ENCODE peak calls at places on chromosome 9, in six cellular contexts. One of them, this sample, is unnamed.

GRCh38 chr9:4086119-4087088 is 213.5 kb downstream of the GLIS3 start:
- DNase-seq in skeletal muscle cell: peak; percentile 47
- DNase-seq in cardiac fibroblast: peak; percentile 52
- DNase-seq in transverse colon: no peak
- DNase-seq in islet precursor cell: no peak
- DNase-seq in stimulated activated CD4-positive, alpha-beta T cell treated with anti-CD3 and anti-CD28 coated beads, Interleukin-2, amount 100 ng/mL, for 48 hours: no peak
- DNase-seq in this sample: no peak

GRCh38 chr9:71680189-71680983 is 87.9 kb downstream of the CEMIP2 start:
- DNase-seq in skeletal muscle cell: no peak
- DNase-seq in cardiac fibroblast: peak; percentile 68
- DNase-seq in transverse colon: no peak
- DNase-seq in islet precursor cell: peak; percentile 73
- DNase-seq in stimulated activated CD4-positive, alpha-beta T cell treated with anti-CD3 and anti-CD28 coated beads, Interleukin-2, amount 100 ng/mL, for 48 hours: no peak
- DNase-seq in this sample: no peak

GRCh38 chr9:128495804-128496417 is 8.6 kb upstream of the GLE1 start:
- DNase-seq in skeletal muscle cell: no peak
- DNase-seq in cardiac fibroblast: no peak
- DNase-seq in transverse colon: no peak
- DNase-seq in islet precursor cell: peak; percentile 68
- DNase-seq in stimulated activated CD4-positive, alpha-beta T cell treated with anti-CD3 and anti-CD28 coated beads, Interleukin-2, amount 100 ng/mL, for 48 hours: no peak
- DNase-seq in this sample: no peak

GRCh38 chr9:34573599-34574325 is 15.8 kb downstream of the CNTFR start:
- DNase-seq in skeletal muscle cell: no peak
- DNase-seq in cardiac fibroblast: no peak
- DNase-seq in transverse colon: no peak
- DNase-seq in islet precursor cell: no peak
- DNase-seq in stimulated activated CD4-positive, alpha-beta T cell treated with anti-CD3 and anti-CD28 coated beads, Interleukin-2, amount 100 ng/mL, for 48 hours: no peak
- DNase-seq in this sample: no peak

GRCh38 chr9:14423816-14424261 is 109.9 kb upstream of the NFIB start:
- DNase-seq in skeletal muscle cell: peak; percentile 69
- DNase-seq in cardiac fibroblast: peak; percentile 89
- DNase-seq in transverse colon: no peak
- DNase-seq in islet precursor cell: peak; percentile 68
- DNase-seq in stimulated activated CD4-positive, alpha-beta T cell treated with anti-CD3 and anti-CD28 coated beads, Interleukin-2, amount 100 ng/mL, for 48 hours: no peak
- DNase-seq in this sample: peak; percentile 63

GRCh38 chr9:88954073-88954472 is 37.2 kb upstream of the S1PR3 start:
- DNase-seq in skeletal muscle cell: no peak
- DNase-seq in cardiac fibroblast: no peak
- DNase-seq in transverse colon: no peak
- DNase-seq in islet precursor cell: no peak
- DNase-seq in stimulated activated CD4-positive, alpha-beta T cell treated with anti-CD3 and anti-CD28 coated beads, Interleukin-2, amount 100 ng/mL, for 48 hours: no peak
- DNase-seq in this sample: peak; percentile 79

GRCh38 chr9:8845808-8846207 is 1046.2 kb upstream of the DMAC1 start:
- DNase-seq in skeletal muscle cell: no peak
- DNase-seq in cardiac fibroblast: no peak
- DNase-seq in transverse colon: no peak
- DNase-seq in islet precursor cell: no peak
- DNase-seq in stimulated activated CD4-positive, alpha-beta T cell treated with anti-CD3 and anti-CD28 coated beads, Interleukin-2, amount 100 ng/mL, for 48 hours: no peak
- DNase-seq in this sample: no peak

GRCh38 chr9:91886433-91887031 is 63.5 kb downstream of the ROR2 start:
- DNase-seq in skeletal muscle cell: no peak
- DNase-seq in cardiac fibroblast: no peak
- DNase-seq in transverse colon: no peak
- DNase-seq in islet precursor cell: peak; percentile 89
- DNase-seq in stimulated activated CD4-positive, alpha-beta T cell treated with anti-CD3 and anti-CD28 coated beads, Interleukin-2, amount 100 ng/mL, for 48 hours: no peak
- DNase-seq in this sample: no peak

GRCh38 chr9:114278881-114279570 is 43.9 kb upstream of the ORM1 start:
- DNase-seq in skeletal muscle cell: no peak
- DNase-seq in cardiac fibroblast: peak; percentile 44
- DNase-seq in transverse colon: no peak
- DNase-seq in islet precursor cell: peak; percentile 87
- DNase-seq in stimulated activated CD4-positive, alpha-beta T cell treated with anti-CD3 and anti-CD28 coated beads, Interleukin-2, amount 100 ng/mL, for 48 hours: no peak
- DNase-seq in this sample: no peak

GRCh38 chr9:132543960-132544359 is 38.4 kb upstream of the BARHL1 start:
- DNase-seq in skeletal muscle cell: no peak
- DNase-seq in cardiac fibroblast: no peak
- DNase-seq in transverse colon: no peak
- DNase-seq in islet precursor cell: no peak
- DNase-seq in stimulated activated CD4-positive, alpha-beta T cell treated with anti-CD3 and anti-CD28 coated beads, Interleukin-2, amount 100 ng/mL, for 48 hours: no peak
- DNase-seq in this sample: no peak

GRCh38 chr9:34463098-34463900 is 4.7 kb downstream of the DNAI1 start:
- DNase-seq in skeletal muscle cell: peak; percentile 71
- DNase-seq in cardiac fibroblast: peak; percentile 55
- DNase-seq in transverse colon: no peak
- DNase-seq in islet precursor cell: no peak
- DNase-seq in stimulated activated CD4-positive, alpha-beta T cell treated with anti-CD3 and anti-CD28 coated beads, Interleukin-2, amount 100 ng/mL, for 48 hours: peak; percentile 52
- DNase-seq in this sample: no peak

GRCh38 chr9:77922587-77922986 is 109.0 kb downstream of the GNAQ start:
- DNase-seq in skeletal muscle cell: no peak
- DNase-seq in cardiac fibroblast: peak; percentile 79
- DNase-seq in transverse colon: no peak
- DNase-seq in islet precursor cell: no peak
- DNase-seq in stimulated activated CD4-positive, alpha-beta T cell treated with anti-CD3 and anti-CD28 coated beads, Interleukin-2, amount 100 ng/mL, for 48 hours: no peak
- DNase-seq in this sample: no peak

GRCh38 chr9:18438300-18438925 is 35.5 kb upstream of the ADAMTSL1 start:
- DNase-seq in skeletal muscle cell: no peak
- DNase-seq in cardiac fibroblast: peak; percentile 70
- DNase-seq in transverse colon: no peak
- DNase-seq in islet precursor cell: peak; percentile 73
- DNase-seq in stimulated activated CD4-positive, alpha-beta T cell treated with anti-CD3 and anti-CD28 coated beads, Interleukin-2, amount 100 ng/mL, for 48 hours: no peak
- DNase-seq in this sample: no peak

GRCh38 chr9:20405086-20405485 is 217.2 kb downstream of the MLLT3 start:
- DNase-seq in skeletal muscle cell: no peak
- DNase-seq in cardiac fibroblast: no peak
- DNase-seq in transverse colon: no peak
- DNase-seq in islet precursor cell: no peak
- DNase-seq in stimulated activated CD4-positive, alpha-beta T cell treated with anti-CD3 and anti-CD28 coated beads, Interleukin-2, amount 100 ng/mL, for 48 hours: no peak
- DNase-seq in this sample: no peak

GRCh38 chr9:30757723-30758122 is 1626.7 kb upstream of the ACO1 start:
- DNase-seq in skeletal muscle cell: no peak
- DNase-seq in cardiac fibroblast: no peak
- DNase-seq in transverse colon: no peak
- DNase-seq in islet precursor cell: no peak
- DNase-seq in stimulated activated CD4-positive, alpha-beta T cell treated with anti-CD3 and anti-CD28 coated beads, Interleukin-2, amount 100 ng/mL, for 48 hours: no peak
- DNase-seq in this sample: no peak

GRCh38 chr9:131738838-131739191 is 1.1 kb downstream of the RAPGEF1 start:
- DNase-seq in skeletal muscle cell: no peak
- DNase-seq in cardiac fibroblast: no peak
- DNase-seq in transverse colon: peak; percentile 65
- DNase-seq in islet precursor cell: peak; percentile 81
- DNase-seq in stimulated activated CD4-positive, alpha-beta T cell treated with anti-CD3 and anti-CD28 coated beads, Interleukin-2, amount 100 ng/mL, for 48 hours: no peak
- DNase-seq in this sample: no peak

GRCh38 chr9:126411948-126412284 is 85.3 kb downstream of the MVB12B start:
- DNase-seq in skeletal muscle cell: no peak
- DNase-seq in cardiac fibroblast: no peak
- DNase-seq in transverse colon: no peak
- DNase-seq in islet precursor cell: no peak
- DNase-seq in stimulated activated CD4-positive, alpha-beta T cell treated with anti-CD3 and anti-CD28 coated beads, Interleukin-2, amount 100 ng/mL, for 48 hours: no peak
- DNase-seq in this sample: no peak

GRCh38 chr9:95286151-95286550 is 31.4 kb downstream of the FANCC start:
- DNase-seq in skeletal muscle cell: no peak
- DNase-seq in cardiac fibroblast: peak; percentile 24
- DNase-seq in transverse colon: no peak
- DNase-seq in islet precursor cell: no peak
- DNase-seq in stimulated activated CD4-positive, alpha-beta T cell treated with anti-CD3 and anti-CD28 coated beads, Interleukin-2, amount 100 ng/mL, for 48 hours: no peak
- DNase-seq in this sample: peak; percentile 4

GRCh38 chr9:12882430-12882829 is 107.6 kb downstream of the LURAP1L start:
- DNase-seq in skeletal muscle cell: peak; percentile 88
- DNase-seq in cardiac fibroblast: peak; percentile 89
- DNase-seq in transverse colon: no peak
- DNase-seq in islet precursor cell: no peak
- DNase-seq in stimulated activated CD4-positive, alpha-beta T cell treated with anti-CD3 and anti-CD28 coated beads, Interleukin-2, amount 100 ng/mL, for 48 hours: no peak
- DNase-seq in this sample: peak; percentile 33

GRCh38 chr9:69573666-69574456 is 98.3 kb downstream of the APBA1 start:
- DNase-seq in skeletal muscle cell: peak; percentile 71
- DNase-seq in cardiac fibroblast: peak; percentile 67
- DNase-seq in transverse colon: no peak
- DNase-seq in islet precursor cell: no peak
- DNase-seq in stimulated activated CD4-positive, alpha-beta T cell treated with anti-CD3 and anti-CD28 coated beads, Interleukin-2, amount 100 ng/mL, for 48 hours: no peak
- DNase-seq in this sample: no peak

GRCh38 chr9:98793031-98793430 is 3.3 kb downstream of the ANKS6 start:
- DNase-seq in skeletal muscle cell: no peak
- DNase-seq in cardiac fibroblast: no peak
- DNase-seq in transverse colon: no peak
- DNase-seq in islet precursor cell: no peak
- DNase-seq in stimulated activated CD4-positive, alpha-beta T cell treated with anti-CD3 and anti-CD28 coated beads, Interleukin-2, amount 100 ng/mL, for 48 hours: no peak
- DNase-seq in this sample: no peak

GRCh38 chr9:14062449-14063187 is 251.3 kb downstream of the NFIB start:
- DNase-seq in skeletal muscle cell: no peak
- DNase-seq in cardiac fibroblast: peak; percentile 86
- DNase-seq in transverse colon: no peak
- DNase-seq in islet precursor cell: no peak
- DNase-seq in stimulated activated CD4-positive, alpha-beta T cell treated with anti-CD3 and anti-CD28 coated beads, Interleukin-2, amount 100 ng/mL, for 48 hours: no peak
- DNase-seq in this sample: peak; percentile 23

GRCh38 chr9:17367035-17367434 is 211.8 kb upstream of the SH3GL2 start:
- DNase-seq in skeletal muscle cell: no peak
- DNase-seq in cardiac fibroblast: no peak
- DNase-seq in transverse colon: no peak
- DNase-seq in islet precursor cell: no peak
- DNase-seq in stimulated activated CD4-positive, alpha-beta T cell treated with anti-CD3 and anti-CD28 coated beads, Interleukin-2, amount 100 ng/mL, for 48 hours: no peak
- DNase-seq in this sample: no peak

GRCh38 chr9:125756499-125756898 is 9.3 kb downstream of the PBX3 start:
- DNase-seq in skeletal muscle cell: no peak
- DNase-seq in cardiac fibroblast: no peak
- DNase-seq in transverse colon: no peak
- DNase-seq in islet precursor cell: no peak
- DNase-seq in stimulated activated CD4-positive, alpha-beta T cell treated with anti-CD3 and anti-CD28 coated beads, Interleukin-2, amount 100 ng/mL, for 48 hours: no peak
- DNase-seq in this sample: no peak

GRCh38 chr9:120183615-120184014 is 396.4 kb downstream of the CDK5RAP2 start:
- DNase-seq in skeletal muscle cell: no peak
- DNase-seq in cardiac fibroblast: no peak
- DNase-seq in transverse colon: no peak
- DNase-seq in islet precursor cell: peak; percentile 20
- DNase-seq in stimulated activated CD4-positive, alpha-beta T cell treated with anti-CD3 and anti-CD28 coated beads, Interleukin-2, amount 100 ng/mL, for 48 hours: no peak
- DNase-seq in this sample: no peak

GRCh38 chr9:14262836-14263235 is 51.1 kb downstream of the NFIB start:
- DNase-seq in skeletal muscle cell: no peak
- DNase-seq in cardiac fibroblast: no peak
- DNase-seq in transverse colon: no peak
- DNase-seq in islet precursor cell: no peak
- DNase-seq in stimulated activated CD4-positive, alpha-beta T cell treated with anti-CD3 and anti-CD28 coated beads, Interleukin-2, amount 100 ng/mL, for 48 hours: no peak
- DNase-seq in this sample: no peak